ENCODE peak calls at places on chromosomes 3 and 15, in five cellular contexts. One of them, this sample, is unnamed.

GRCh38 chr15:38941399-38941953 is 376.9 kb upstream of the RASGRP1 start:
- DNase-seq in stimulated activated CD4-positive, alpha-beta T cell treated with anti-CD3 and anti-CD28 coated beads, Interleukin-12 subunit alpha, Interleukin-12 subunit beta, amount 100 ng/mL, for 4 hours: no peak
- DNase-seq in naive thymus-derived CD4-positive, alpha-beta T cell: no peak
- DNase-seq in NCI-H2171 treated with DMSO at 0.1 percent for 48 hours: peak
- DNase-seq in DMS153: no peak
- DNase-seq in this sample: no peak

GRCh38 chr3:179036226-179036625 is 35.4 kb downstream of the ZMAT3 start:
- DNase-seq in stimulated activated CD4-positive, alpha-beta T cell treated with anti-CD3 and anti-CD28 coated beads, Interleukin-12 subunit alpha, Interleukin-12 subunit beta, amount 100 ng/mL, for 4 hours: no peak
- DNase-seq in naive thymus-derived CD4-positive, alpha-beta T cell: no peak
- DNase-seq in NCI-H2171 treated with DMSO at 0.1 percent for 48 hours: no peak
- DNase-seq in DMS153: no peak
- DNase-seq in this sample: no peak

GRCh38 chr15:35443376-35443775 is 102.6 kb downstream of the DPH6 start:
- DNase-seq in stimulated activated CD4-positive, alpha-beta T cell treated with anti-CD3 and anti-CD28 coated beads, Interleukin-12 subunit alpha, Interleukin-12 subunit beta, amount 100 ng/mL, for 4 hours: no peak
- DNase-seq in naive thymus-derived CD4-positive, alpha-beta T cell: no peak
- DNase-seq in NCI-H2171 treated with DMSO at 0.1 percent for 48 hours: no peak
- DNase-seq in DMS153: no peak
- DNase-seq in this sample: no peak

GRCh38 chr3:178005961-178006360 is 530.3 kb upstream of the KCNMB2 start:
- DNase-seq in stimulated activated CD4-positive, alpha-beta T cell treated with anti-CD3 and anti-CD28 coated beads, Interleukin-12 subunit alpha, Interleukin-12 subunit beta, amount 100 ng/mL, for 4 hours: no peak
- DNase-seq in naive thymus-derived CD4-positive, alpha-beta T cell: peak
- DNase-seq in NCI-H2171 treated with DMSO at 0.1 percent for 48 hours: no peak
- DNase-seq in DMS153: no peak
- DNase-seq in this sample: no peak

GRCh38 chr3:46491089-46492070 is 6.4 kb upstream of the RTP3 start:
- DNase-seq in stimulated activated CD4-positive, alpha-beta T cell treated with anti-CD3 and anti-CD28 coated beads, Interleukin-12 subunit alpha, Interleukin-12 subunit beta, amount 100 ng/mL, for 4 hours: no peak
- DNase-seq in naive thymus-derived CD4-positive, alpha-beta T cell: no peak
- DNase-seq in NCI-H2171 treated with DMSO at 0.1 percent for 48 hours: no peak
- DNase-seq in DMS153: no peak
- DNase-seq in this sample: no peak

GRCh38 chr15:29208352-29208751 is 61.3 kb downstream of the NSMCE3 start:
- DNase-seq in stimulated activated CD4-positive, alpha-beta T cell treated with anti-CD3 and anti-CD28 coated beads, Interleukin-12 subunit alpha, Interleukin-12 subunit beta, amount 100 ng/mL, for 4 hours: no peak
- DNase-seq in naive thymus-derived CD4-positive, alpha-beta T cell: no peak
- DNase-seq in NCI-H2171 treated with DMSO at 0.1 percent for 48 hours: peak
- DNase-seq in DMS153: peak
- DNase-seq in this sample: no peak

GRCh38 chr3:189498995-189499704 is 132.0 kb upstream of the TP63 start:
- DNase-seq in stimulated activated CD4-positive, alpha-beta T cell treated with anti-CD3 and anti-CD28 coated beads, Interleukin-12 subunit alpha, Interleukin-12 subunit beta, amount 100 ng/mL, for 4 hours: no peak
- DNase-seq in naive thymus-derived CD4-positive, alpha-beta T cell: no peak
- DNase-seq in NCI-H2171 treated with DMSO at 0.1 percent for 48 hours: no peak
- DNase-seq in DMS153: no peak
- DNase-seq in this sample: no peak

GRCh38 chr3:10772230-10773161 is 43.5 kb upstream of the SLC6A11 start:
- DNase-seq in stimulated activated CD4-positive, alpha-beta T cell treated with anti-CD3 and anti-CD28 coated beads, Interleukin-12 subunit alpha, Interleukin-12 subunit beta, amount 100 ng/mL, for 4 hours: no peak
- DNase-seq in naive thymus-derived CD4-positive, alpha-beta T cell: no peak
- DNase-seq in NCI-H2171 treated with DMSO at 0.1 percent for 48 hours: peak
- DNase-seq in DMS153: no peak
- DNase-seq in this sample: no peak

GRCh38 chr3:137471130-137471529 is 293.0 kb upstream of the SOX14 start:
- DNase-seq in stimulated activated CD4-positive, alpha-beta T cell treated with anti-CD3 and anti-CD28 coated beads, Interleukin-12 subunit alpha, Interleukin-12 subunit beta, amount 100 ng/mL, for 4 hours: no peak
- DNase-seq in naive thymus-derived CD4-positive, alpha-beta T cell: no peak
- DNase-seq in NCI-H2171 treated with DMSO at 0.1 percent for 48 hours: no peak
- DNase-seq in DMS153: no peak
- DNase-seq in this sample: no peak

GRCh38 chr3:13325092-13325491 is 95.0 kb downstream of the NUP210 start:
- DNase-seq in stimulated activated CD4-positive, alpha-beta T cell treated with anti-CD3 and anti-CD28 coated beads, Interleukin-12 subunit alpha, Interleukin-12 subunit beta, amount 100 ng/mL, for 4 hours: no peak
- DNase-seq in naive thymus-derived CD4-positive, alpha-beta T cell: no peak
- DNase-seq in NCI-H2171 treated with DMSO at 0.1 percent for 48 hours: no peak
- DNase-seq in DMS153: no peak
- DNase-seq in this sample: no peak

GRCh38 chr3:108757404-108757982 is at the start of gene RETNLB:
- DNase-seq in stimulated activated CD4-positive, alpha-beta T cell treated with anti-CD3 and anti-CD28 coated beads, Interleukin-12 subunit alpha, Interleukin-12 subunit beta, amount 100 ng/mL, for 4 hours: no peak
- DNase-seq in naive thymus-derived CD4-positive, alpha-beta T cell: no peak
- DNase-seq in NCI-H2171 treated with DMSO at 0.1 percent for 48 hours: peak
- DNase-seq in DMS153: peak
- DNase-seq in this sample: peak

GRCh38 chr15:78306176-78306774 is 6.9 kb upstream of the SKIC8 start:
- DNase-seq in stimulated activated CD4-positive, alpha-beta T cell treated with anti-CD3 and anti-CD28 coated beads, Interleukin-12 subunit alpha, Interleukin-12 subunit beta, amount 100 ng/mL, for 4 hours: no peak
- DNase-seq in naive thymus-derived CD4-positive, alpha-beta T cell: no peak
- DNase-seq in NCI-H2171 treated with DMSO at 0.1 percent for 48 hours: no peak
- DNase-seq in DMS153: no peak
- DNase-seq in this sample: no peak

GRCh38 chr15:73630796-73631471 is 2.3 kb downstream of the NPTN start:
- DNase-seq in stimulated activated CD4-positive, alpha-beta T cell treated with anti-CD3 and anti-CD28 coated beads, Interleukin-12 subunit alpha, Interleukin-12 subunit beta, amount 100 ng/mL, for 4 hours: no peak
- DNase-seq in naive thymus-derived CD4-positive, alpha-beta T cell: no peak
- DNase-seq in NCI-H2171 treated with DMSO at 0.1 percent for 48 hours: no peak
- DNase-seq in DMS153: no peak
- DNase-seq in this sample: no peak

GRCh38 chr3:134463676-134464611 is 21.8 kb downstream of the ANAPC13 start:
- DNase-seq in stimulated activated CD4-positive, alpha-beta T cell treated with anti-CD3 and anti-CD28 coated beads, Interleukin-12 subunit alpha, Interleukin-12 subunit beta, amount 100 ng/mL, for 4 hours: no peak
- DNase-seq in naive thymus-derived CD4-positive, alpha-beta T cell: no peak
- DNase-seq in NCI-H2171 treated with DMSO at 0.1 percent for 48 hours: no peak
- DNase-seq in DMS153: no peak
- DNase-seq in this sample: peak

GRCh38 chr3:104198136-104198535 is 1168.6 kb upstream of the ALCAM start:
- DNase-seq in stimulated activated CD4-positive, alpha-beta T cell treated with anti-CD3 and anti-CD28 coated beads, Interleukin-12 subunit alpha, Interleukin-12 subunit beta, amount 100 ng/mL, for 4 hours: no peak
- DNase-seq in naive thymus-derived CD4-positive, alpha-beta T cell: no peak
- DNase-seq in NCI-H2171 treated with DMSO at 0.1 percent for 48 hours: peak
- DNase-seq in DMS153: no peak
- DNase-seq in this sample: no peak

GRCh38 chr15:68384451-68385239 is 47.3 kb downstream of the ITGA11 start:
- DNase-seq in stimulated activated CD4-positive, alpha-beta T cell treated with anti-CD3 and anti-CD28 coated beads, Interleukin-12 subunit alpha, Interleukin-12 subunit beta, amount 100 ng/mL, for 4 hours: no peak
- DNase-seq in naive thymus-derived CD4-positive, alpha-beta T cell: no peak
- DNase-seq in NCI-H2171 treated with DMSO at 0.1 percent for 48 hours: no peak
- DNase-seq in DMS153: no peak
- DNase-seq in this sample: no peak

GRCh38 chr3:168024537-168024941 is 71.2 kb downstream of the GOLIM4 start:
- DNase-seq in stimulated activated CD4-positive, alpha-beta T cell treated with anti-CD3 and anti-CD28 coated beads, Interleukin-12 subunit alpha, Interleukin-12 subunit beta, amount 100 ng/mL, for 4 hours: no peak
- DNase-seq in naive thymus-derived CD4-positive, alpha-beta T cell: no peak
- DNase-seq in NCI-H2171 treated with DMSO at 0.1 percent for 48 hours: peak
- DNase-seq in DMS153: peak
- DNase-seq in this sample: no peak

GRCh38 chr15:29403778-29404177 is 134.2 kb upstream of the NSMCE3 start:
- DNase-seq in stimulated activated CD4-positive, alpha-beta T cell treated with anti-CD3 and anti-CD28 coated beads, Interleukin-12 subunit alpha, Interleukin-12 subunit beta, amount 100 ng/mL, for 4 hours: no peak
- DNase-seq in naive thymus-derived CD4-positive, alpha-beta T cell: no peak
- DNase-seq in NCI-H2171 treated with DMSO at 0.1 percent for 48 hours: no peak
- DNase-seq in DMS153: no peak
- DNase-seq in this sample: no peak

This sample was measured in left colon.